ENCODE peak calls at places on chromosomes 5 and 9, in six cellular contexts. F, L, N, G, Z and Q are unnamed samples.

GRCh38 chr5:93079046-93079445 is 502.0 kb downstream of the NR2F1-AS1 start:
- DNase-seq in N (no peak), G (no peak), L (no peak), F (no peak), Z (no peak), Q (no peak)

GRCh38 chr5:1667648-1668140 is 131.9 kb downstream of the MRPL36 start:
- DNase-seq in L (no peak), G (no peak), Z (no peak), F (no peak), N (no peak), Q (no peak)

GRCh38 chr5:16995372-16995771 is 59.3 kb upstream of the MYO10 start:
- DNase-seq in F (no peak), Z (no peak), N (peak), G (no peak), L (no peak), Q (no peak)

GRCh38 chr9:5013379-5013778 is 28.3 kb downstream of the JAK2 start:
- DNase-seq in Z (no peak), F (no peak), N (no peak), G (no peak), L (no peak), Q (no peak)

GRCh38 chr9:79222483-79222882 is 349.3 kb upstream of the TLE4 start:
- DNase-seq in L (no peak), F (no peak), Z (no peak), G (no peak), N (no peak), Q (no peak)

GRCh38 chr5:54946306-54946705 is 39.1 kb downstream of the ESM1 start:
- DNase-seq in L (no peak), F (no peak), G (no peak), N (no peak), Z (no peak), Q (no peak)

GRCh38 chr5:73998496-73998895 is 372.5 kb downstream of the ARHGEF28 start:
- DNase-seq in G (no peak), L (no peak), Z (no peak), F (no peak), N (peak), Q (no peak)

GRCh38 chr9:126703330-126704156 is 89.8 kb downstream of the LMX1B start:
- DNase-seq in L (no peak), F (no peak), G (no peak), N (no peak), Z (peak), Q (peak)

GRCh38 chr9:90175865-90176264 is 466.8 kb downstream of the DIRAS2 start:
- DNase-seq in F (no peak), L (no peak), N (no peak), G (no peak), Z (no peak), Q (no peak)

GRCh38 chr5:56900858-56901578 is 8.4 kb upstream of the SETD9 start:
- DNase-seq in N (peak), Z (no peak), L (no peak), G (peak), F (no peak), Q (no peak)

GRCh38 chr5:93378073-93378472 is 202.9 kb downstream of the NR2F1-AS1 start:
- DNase-seq in G (peak), L (no peak), F (no peak), N (peak), Z (no peak), Q (no peak)

GRCh38 chr9:94056442-94056974 is 27.8 kb upstream of the PTPDC1 start:
- DNase-seq in Z (no peak), F (no peak), N (peak), L (no peak), G (peak), Q (no peak)

GRCh38 chr5:75551471-75551870 is 39.8 kb downstream of the POLK start:
- DNase-seq in N (peak), F (no peak), Z (no peak), G (no peak), L (no peak), Q (no peak)

GRCh38 chr5:1563617-1564181 is 39.9 kb upstream of the LPCAT1 start:
- DNase-seq in L (no peak), G (no peak), N (no peak), Z (no peak), F (no peak), Q (no peak)

GRCh38 chr5:130712324-130712723 is 452.7 kb downstream of the HINT1 start:
- DNase-seq in Z (no peak), G (no peak), N (no peak), L (no peak), F (no peak), Q (no peak)

GRCh38 chr5:172223901-172224873 is 30.2 kb downstream of the EFCAB9 start:
- DNase-seq in L (peak), N (no peak), F (no peak), Z (no peak), G (no peak), Q (no peak)

GRCh38 chr5:172854451-172854871 is 20.4 kb downstream of the ERGIC1 start:
- DNase-seq in N (peak), Z (peak), L (no peak), F (no peak), G (no peak), Q (no peak)

GRCh38 chr5:112121268-112121667 is 297.8 kb downstream of the EPB41L4A start:
- DNase-seq in Z (no peak), N (no peak), F (no peak), G (no peak), L (no peak), Q (no peak)

GRCh38 chr5:56259002-56259511 is 25.9 kb upstream of the ANKRD55 start:
- DNase-seq in L (no peak), F (no peak), N (peak), Z (no peak), G (peak), Q (no peak)

GRCh38 chr5:128264567-128264966 is 181.0 kb downstream of the SLC12A2 start:
- DNase-seq in L (no peak), F (no peak), Z (no peak), N (no peak), G (no peak), Q (no peak)

GRCh38 chr9:131707050-131707449 is 32.8 kb downstream of the RAPGEF1 start:
- DNase-seq in N (no peak), Z (no peak), L (no peak), G (no peak), F (no peak), Q (no peak)

GRCh38 chr5:99058466-99058865 is 129.7 kb upstream of the CHD1 start:
- DNase-seq in G (no peak), N (no peak), F (no peak), L (no peak), Z (no peak), Q (no peak)

GRCh38 chr9:109619310-109619709 is 121.2 kb upstream of the PTPN3 start:
- DNase-seq in Z (no peak), N (no peak), G (no peak), F (no peak), L (no peak), Q (no peak)

GRCh38 chr9:114372971-114373591 is 14.7 kb downstream of the AKNA start:
- DNase-seq in Z (peak), N (no peak), L (peak), F (peak), G (no peak), Q (no peak)

GRCh38 chr5:175025046-175025445 is 300.7 kb downstream of the MSX2 start:
- DNase-seq in N (peak), G (peak), F (no peak), Z (no peak), L (no peak), Q (no peak)

GRCh38 chr5:150355791-150356190 is 1.7 kb upstream of the TCOF1 start:
- DNase-seq in G (no peak), F (no peak), L (no peak), Z (no peak), N (no peak), Q (no peak)

GRCh38 chr5:93585054-93585751 is 2.2 kb downstream of the NR2F1 start:
- DNase-seq in Z (no peak), G (no peak), F (no peak), L (no peak), N (peak), Q (no peak)

GRCh38 chr9:27195191-27195590 is 86.2 kb downstream of the TEK start:
- DNase-seq in F (no peak), L (no peak), N (no peak), Z (no peak), G (no peak), Q (no peak)

GRCh38 chr5:9431151-9431495 is 114.8 kb downstream of the SEMA5A start:
- DNase-seq in F (no peak), G (no peak), L (no peak), N (no peak), Z (no peak), Q (no peak)

GRCh38 chr9:95171001-95171400 is 146.5 kb downstream of the FANCC start:
- DNase-seq in Z (no peak), N (peak), L (peak), G (no peak), F (no peak), Q (no peak)

GRCh38 chr5:149442563-149443182 is 63.6 kb upstream of the IL17B start:
- DNase-seq in Z (peak), F (no peak), G (peak), L (no peak), N (peak), Q (peak)

GRCh38 chr9:95458666-95459065 is 58.1 kb downstream of the PTCH1 start:
- DNase-seq in L (no peak), N (no peak), F (no peak), Z (no peak), G (no peak), Q (no peak)

DNA sequence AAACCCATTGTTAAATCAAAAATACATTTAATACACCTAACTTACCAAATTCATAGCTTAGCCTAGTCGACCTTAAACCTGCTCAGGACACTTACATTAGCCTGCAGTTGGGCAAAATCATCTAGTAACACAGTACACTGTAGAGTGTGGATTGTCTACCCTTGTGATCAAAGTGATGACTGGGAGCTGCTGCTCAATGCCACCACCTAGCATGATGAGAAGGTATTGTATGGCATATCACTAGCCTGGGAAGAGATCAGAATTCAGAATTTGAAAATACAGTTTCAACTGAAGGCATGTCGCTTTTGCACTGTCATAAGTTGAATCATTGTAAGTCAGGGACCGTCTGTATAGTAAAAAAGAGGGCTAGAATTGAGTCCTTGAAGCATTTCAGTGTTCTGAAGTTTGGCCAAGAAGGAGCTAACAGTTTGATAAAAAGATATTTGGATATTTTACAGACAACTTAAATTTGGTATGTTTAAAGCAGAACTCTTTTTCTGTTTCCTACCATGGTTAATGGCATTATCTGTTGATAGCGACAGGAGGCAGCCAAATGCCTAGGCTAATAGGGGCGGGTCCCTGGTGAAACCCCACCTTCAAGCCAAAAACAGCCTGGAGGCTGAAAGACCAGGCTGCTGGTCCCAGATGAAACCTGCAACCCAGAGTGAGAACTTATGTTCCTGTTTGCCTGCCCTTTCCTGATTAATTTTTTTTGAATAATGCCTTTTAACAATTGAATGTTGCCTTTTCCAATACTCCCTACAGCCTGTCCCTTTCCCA is 23.0 kb downstream of the SMIM15 start:
- DNase-seq in Z (no peak), L (no peak), G (no peak), N (no peak), F (no peak), Q (no peak)
- TF ChIP-seq CTCF in Z (no peak), L (peak), G (peak), N (peak), F (no peak), Q (peak)

GRCh38 chr5:143011621-143012020 is 241.4 kb downstream of the ARHGAP26 start:
- DNase-seq in G (peak), F (no peak), Z (no peak), L (no peak), N (peak), Q (no peak)

GRCh38 chr5:143008032-143008431 is 237.9 kb downstream of the ARHGAP26 start:
- DNase-seq in N (no peak), Z (no peak), L (no peak), F (no peak), G (no peak), Q (no peak)

GRCh38 chr5:143010335-143010734 is 240.2 kb downstream of the ARHGAP26 start:
- DNase-seq in N (no peak), L (no peak), F (no peak), Z (no peak), G (no peak), Q (no peak)

GRCh38 chr5:143006511-143006910 is 236.3 kb downstream of the ARHGAP26 start:
- DNase-seq in F (no peak), Z (no peak), N (no peak), G (no peak), L (no peak), Q (no peak)

GRCh38 chr5:143008809-143009521 is 238.8 kb downstream of the ARHGAP26 start:
- DNase-seq in Z (peak), F (peak), L (peak), N (peak), G (peak), Q (no peak)
- TF ChIP-seq CTCF in Z (no peak), F (peak), L (peak), N (no peak), G (no peak), Q (no peak)

GRCh38 chr5:102433473-102433872 is 65.3 kb downstream of the SLCO6A1 start:
- DNase-seq in Z (peak), N (no peak), G (no peak), L (no peak), F (no peak), Q (no peak)
- TF ChIP-seq CTCF in Z (no peak), N (no peak), G (no peak), L (no peak), F (no peak), Q (no peak)

DNA sequence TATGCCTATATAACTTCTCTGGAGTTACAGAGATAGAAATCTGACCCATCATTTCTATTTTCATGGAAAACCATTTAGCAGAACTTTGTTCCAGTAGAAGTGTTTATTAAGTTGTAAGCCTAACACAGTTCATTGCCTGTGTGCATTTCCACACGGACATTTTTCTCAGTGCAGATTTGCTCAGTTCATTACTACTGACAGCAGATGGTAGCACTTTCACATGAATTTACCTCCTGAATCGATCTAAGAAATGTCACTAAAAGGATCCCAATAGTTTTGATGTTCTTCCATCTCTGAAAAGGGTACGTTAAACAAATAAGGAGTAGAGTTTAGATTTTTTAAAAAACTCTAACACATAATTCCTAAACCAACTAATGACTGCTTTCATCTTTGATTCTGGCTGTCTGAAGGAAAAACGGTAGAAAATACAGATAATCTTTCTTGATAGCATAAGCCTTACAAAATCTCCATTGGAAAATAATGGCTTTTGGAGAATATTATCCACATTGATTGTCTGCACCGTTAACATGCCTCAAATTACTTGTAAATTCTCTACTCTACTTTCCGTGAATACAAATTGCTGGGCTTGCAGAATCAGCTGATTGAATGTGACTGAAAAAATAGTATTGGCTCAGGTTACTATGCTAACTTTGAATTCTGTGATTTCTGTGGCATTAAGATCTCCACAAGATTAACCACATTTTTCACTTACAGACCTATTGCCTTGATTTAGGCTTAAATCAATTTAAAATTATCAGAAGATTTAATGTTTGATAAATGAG is 33.1 kb downstream of the RPS23 start:
- DNase-seq in F (no peak), Z (no peak), L (no peak), N (no peak), G (no peak), Q (no peak)
- TF ChIP-seq CTCF in F (no peak), Z (no peak), L (no peak), N (no peak), G (no peak), Q (no peak)

GRCh38 chr5:12707560-12707959 is 803.3 kb upstream of the CTNND2 start:
- DNase-seq in N (no peak), Z (no peak), G (no peak), L (no peak), F (no peak), Q (no peak)

GRCh38 chr5:12703254-12703653 is 799.0 kb upstream of the CTNND2 start:
- DNase-seq in L (no peak), F (no peak), Z (no peak), G (no peak), N (no peak), Q (no peak)

GRCh38 chr5:12704955-12705354 is 800.7 kb upstream of the CTNND2 start:
- DNase-seq in L (no peak), Z (no peak), F (no peak), N (no peak), G (no peak), Q (no peak)
- TF ChIP-seq CTCF in L (no peak), Z (no peak), F (no peak), N (peak), G (peak), Q (peak)

GRCh38 chr9:88076286-88077070 is 61.8 kb downstream of the SPATA31C2 start:
- DNase-seq in L (no peak), N (peak), Z (peak), G (peak), F (no peak), Q (peak)
- TF ChIP-seq CTCF in L (no peak), N (no peak), Z (no peak), G (peak), F (no peak), Q (peak)

GRCh38 chr5:81230429-81230828 is 2.7 kb upstream of the CKMT2 start:
- DNase-seq in N (no peak), L (no peak), G (no peak), Z (no peak), F (no peak), Q (no peak)

GRCh38 chr5:81222285-81222684 is 10.8 kb upstream of the CKMT2 start:
- DNase-seq in L (no peak), F (no peak), G (no peak), Z (no peak), N (no peak), Q (no peak)

GRCh38 chr5:81228084-81228483 is 5.0 kb upstream of the CKMT2 start:
- DNase-seq in L (no peak), N (no peak), F (no peak), Z (no peak), G (no peak), Q (no peak)

DNA sequence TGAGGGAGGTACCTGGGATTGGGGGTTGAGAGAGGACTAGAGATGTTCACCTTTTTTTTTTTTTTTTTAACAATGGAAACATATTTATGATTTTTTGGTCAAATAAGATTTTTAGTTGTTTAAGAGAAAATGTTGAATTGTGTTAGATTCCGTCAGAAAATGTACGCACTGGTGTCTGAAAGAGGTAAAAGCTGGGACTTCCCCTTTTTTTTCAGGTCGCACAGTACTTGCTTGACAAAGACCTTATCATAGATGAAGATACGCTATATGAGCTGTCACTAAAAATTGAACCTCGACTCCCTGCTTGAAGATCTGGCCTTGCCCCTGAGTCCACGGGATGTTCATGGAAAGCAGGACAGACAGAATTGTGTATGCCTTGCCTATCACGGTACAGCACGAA is 7.7 kb upstream of the CKMT2 start:
- DNase-seq in N (no peak), L (no peak), G (no peak), F (no peak), Z (no peak), Q (no peak)
- TF ChIP-seq CTCF in N (no peak), L (no peak), G (no peak), F (no peak), Z (no peak), Q (no peak)